ENCODE peak calls at places on chromosomes 6 and 20, in seven cellular contexts. One of them, this sample, is unnamed.
A peak's percentile ranks its signal among the peaks of the same experiment; 100 is the strongest.

GRCh38 chr6:50959081-50959641 is 140.5 kb downstream of the TFAP2B start:
- DNase-seq in AG04449: no peak
- DNase-seq in kidney epithelial cell: no peak
- DNase-seq in ascending aorta: no peak
- DNase-seq in aorta: no peak
- DNase-seq in cardiac muscle cell: no peak
- DNase-seq in AG04450: no peak
- DNase-seq in this sample: no peak

GRCh38 chr20:61976650-61977332 is 88.9 kb downstream of the TAF4 start:
- DNase-seq in AG04449: no peak
- DNase-seq in kidney epithelial cell: no peak
- DNase-seq in ascending aorta: no peak
- DNase-seq in aorta: no peak
- DNase-seq in cardiac muscle cell: no peak
- DNase-seq in AG04450: no peak
- DNase-seq in this sample: no peak

GRCh38 chr20:10504893-10505292 is 69.8 kb downstream of the SLX4IP start:
- DNase-seq in AG04449: no peak
- DNase-seq in kidney epithelial cell: no peak
- DNase-seq in ascending aorta: no peak
- DNase-seq in aorta: no peak
- DNase-seq in cardiac muscle cell: no peak
- DNase-seq in AG04450: no peak
- DNase-seq in this sample: no peak

GRCh38 chr6:120545353-120545752 is 788.9 kb downstream of the TBC1D32 start:
- DNase-seq in AG04449: no peak
- DNase-seq in kidney epithelial cell: no peak
- DNase-seq in ascending aorta: no peak
- DNase-seq in aorta: no peak
- DNase-seq in cardiac muscle cell: no peak
- DNase-seq in AG04450: no peak
- DNase-seq in this sample: no peak

GRCh38 chr6:155126727-155127439 is 131.8 kb downstream of the TIAM2 start:
- DNase-seq in AG04449: no peak
- DNase-seq in kidney epithelial cell: peak; percentile 85
- DNase-seq in ascending aorta: no peak
- DNase-seq in aorta: no peak
- DNase-seq in cardiac muscle cell: no peak
- DNase-seq in AG04450: no peak
- DNase-seq in this sample: no peak

GRCh38 chr6:168129292-168130167 is 50.5 kb upstream of the FRMD1 start:
- DNase-seq in AG04449: no peak
- DNase-seq in kidney epithelial cell: no peak
- DNase-seq in ascending aorta: no peak
- DNase-seq in aorta: no peak
- DNase-seq in cardiac muscle cell: no peak
- DNase-seq in AG04450: no peak
- DNase-seq in this sample: no peak

GRCh38 chr20:49872056-49872455 is 43.3 kb downstream of the SPATA2 start:
- DNase-seq in AG04449: no peak
- DNase-seq in kidney epithelial cell: no peak
- DNase-seq in ascending aorta: no peak
- DNase-seq in aorta: no peak
- DNase-seq in cardiac muscle cell: no peak
- DNase-seq in AG04450: no peak
- DNase-seq in this sample: no peak

GRCh38 chr6:167210375-167211295 is 52.9 kb upstream of the GPR31 start:
- DNase-seq in AG04449: no peak
- DNase-seq in kidney epithelial cell: no peak
- DNase-seq in ascending aorta: no peak
- DNase-seq in aorta: no peak
- DNase-seq in cardiac muscle cell: no peak
- DNase-seq in AG04450: no peak
- DNase-seq in this sample: no peak

GRCh38 chr6:151170622-151171246 is 69.0 kb upstream of the AKAP12 start:
- DNase-seq in AG04449: no peak
- DNase-seq in kidney epithelial cell: no peak
- DNase-seq in ascending aorta: no peak
- DNase-seq in aorta: no peak
- DNase-seq in cardiac muscle cell: no peak
- DNase-seq in AG04450: no peak
- DNase-seq in this sample: no peak
- H3K4me3 ChIP-seq in AG04449: no peak overlapping the region
- H3K4me3 ChIP-seq in kidney epithelial cell: no peak overlapping the region
- H3K4me3 ChIP-seq in ascending aorta: no peak overlapping the region
- H3K4me3 ChIP-seq in aorta: no peak overlapping the region
- H3K4me3 ChIP-seq in cardiac muscle cell: no peak overlapping the region
- H3K4me3 ChIP-seq in AG04450: no peak overlapping the region
- H3K4me3 ChIP-seq in this sample: no peak overlapping the region

GRCh38 chr6:70414813-70415212 is 1.5 kb downstream of the FAM135A start:
- DNase-seq in AG04449: no peak
- DNase-seq in kidney epithelial cell: no peak
- DNase-seq in ascending aorta: no peak
- DNase-seq in aorta: no peak
- DNase-seq in cardiac muscle cell: no peak
- DNase-seq in AG04450: no peak
- DNase-seq in this sample: no peak
- H3K4me3 ChIP-seq in AG04449: peak overlapping the region; percentile 91
- H3K4me3 ChIP-seq in kidney epithelial cell: peak overlapping the region; percentile 95
- H3K4me3 ChIP-seq in ascending aorta: peak overlapping the region; percentile 95
- H3K4me3 ChIP-seq in aorta: no peak overlapping the region
- H3K4me3 ChIP-seq in cardiac muscle cell: peak overlapping the region; percentile 54
- H3K4me3 ChIP-seq in AG04450: no peak overlapping the region
- H3K4me3 ChIP-seq in this sample: peak overlapping the region; percentile 64

DNA sequence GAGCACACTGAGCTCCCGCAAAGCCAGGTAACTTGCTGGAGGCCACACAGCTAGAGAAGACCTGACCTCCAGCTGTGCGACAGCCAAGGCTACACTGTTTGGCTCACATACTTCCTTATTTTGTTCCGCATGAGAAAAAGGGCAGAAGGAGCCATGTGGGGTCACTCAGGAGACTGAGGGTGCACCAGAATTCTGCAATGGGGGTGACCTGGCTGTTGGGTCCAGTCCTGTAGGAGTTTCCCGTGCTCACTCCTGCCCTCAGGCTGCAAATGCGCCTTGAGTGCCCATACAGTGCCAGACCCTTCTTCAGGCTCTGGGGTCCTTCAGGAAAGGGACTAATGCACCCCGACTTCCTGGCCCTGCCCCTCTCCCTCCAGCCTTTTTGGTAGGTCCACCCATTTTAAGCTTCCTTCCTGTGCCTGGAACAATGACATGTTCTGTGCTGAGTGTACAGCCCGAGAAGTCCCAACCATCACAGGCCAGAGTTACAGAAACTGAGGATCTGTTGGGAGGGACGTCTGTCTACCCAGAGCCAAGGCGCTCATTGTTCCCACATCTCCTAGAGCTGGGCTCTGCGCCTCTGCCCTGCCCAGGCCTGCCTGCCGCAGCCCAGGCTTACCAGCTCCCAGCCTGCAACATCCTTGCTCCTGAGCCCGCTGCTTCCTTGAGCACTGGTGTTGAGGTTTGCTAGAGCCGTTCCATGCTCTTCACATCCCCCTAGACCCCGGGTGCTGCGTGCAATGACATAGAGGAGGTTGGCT is 33.5 kb upstream of the CD93 start:
- DNase-seq in AG04449: no peak
- DNase-seq in kidney epithelial cell: no peak
- DNase-seq in ascending aorta: no peak
- DNase-seq in aorta: peak; percentile 41
- DNase-seq in cardiac muscle cell: no peak
- DNase-seq in AG04450: no peak
- DNase-seq in this sample: no peak
- H3K4me3 ChIP-seq in AG04449: no peak overlapping the region
- H3K4me3 ChIP-seq in kidney epithelial cell: no peak overlapping the region
- H3K4me3 ChIP-seq in ascending aorta: no peak overlapping the region
- H3K4me3 ChIP-seq in aorta: no peak overlapping the region
- H3K4me3 ChIP-seq in cardiac muscle cell: no peak overlapping the region
- H3K4me3 ChIP-seq in AG04450: no peak overlapping the region
- H3K4me3 ChIP-seq in this sample: no peak overlapping the region

GRCh38 chr6:26067367-26067766 is 19.9 kb upstream of the HFE start:
- DNase-seq in AG04449: no peak
- DNase-seq in kidney epithelial cell: no peak
- DNase-seq in ascending aorta: no peak
- DNase-seq in aorta: no peak
- DNase-seq in cardiac muscle cell: no peak
- DNase-seq in AG04450: no peak
- DNase-seq in this sample: peak; percentile 74

GRCh38 chr6:26064619-26065257 is 22.5 kb upstream of the HFE start:
- DNase-seq in AG04449: no peak
- DNase-seq in kidney epithelial cell: no peak
- DNase-seq in ascending aorta: no peak
- DNase-seq in aorta: no peak
- DNase-seq in cardiac muscle cell: peak; percentile 54
- DNase-seq in AG04450: peak; percentile 20
- DNase-seq in this sample: no peak

GRCh38 chr6:26068036-26068435 is 19.2 kb upstream of the HFE start:
- DNase-seq in AG04449: no peak
- DNase-seq in kidney epithelial cell: no peak
- DNase-seq in ascending aorta: no peak
- DNase-seq in aorta: no peak
- DNase-seq in cardiac muscle cell: no peak
- DNase-seq in AG04450: no peak
- DNase-seq in this sample: no peak

GRCh38 chr6:26071135-26071534 is 16.1 kb upstream of the HFE start:
- DNase-seq in AG04449: no peak
- DNase-seq in kidney epithelial cell: no peak
- DNase-seq in ascending aorta: no peak
- DNase-seq in aorta: no peak
- DNase-seq in cardiac muscle cell: no peak
- DNase-seq in AG04450: no peak
- DNase-seq in this sample: no peak

GRCh38 chr6:26065952-26066380 is 21.3 kb upstream of the HFE start:
- DNase-seq in AG04449: no peak
- DNase-seq in kidney epithelial cell: peak; percentile 74
- DNase-seq in ascending aorta: no peak
- DNase-seq in aorta: peak; percentile 71
- DNase-seq in cardiac muscle cell: peak; percentile 76
- DNase-seq in AG04450: peak; percentile 62
- DNase-seq in this sample: peak; percentile 79
- H3K4me3 ChIP-seq in AG04449: no peak overlapping the region
- H3K4me3 ChIP-seq in kidney epithelial cell: no peak overlapping the region
- H3K4me3 ChIP-seq in ascending aorta: peak overlapping the region; percentile 24
- H3K4me3 ChIP-seq in aorta: no peak overlapping the region
- H3K4me3 ChIP-seq in cardiac muscle cell: no peak overlapping the region
- H3K4me3 ChIP-seq in AG04450: no peak overlapping the region
- H3K4me3 ChIP-seq in this sample: no peak overlapping the region